ENCODE peak calls at places on chromosomes 2 and 18, in six cellular contexts. V is body of pancreas, I is adrenal gland, C is heart left ventricle, G is uterus, N is ovary. R is an unnamed sample.

GRCh38 chr2:140580799-140581198 is 1550.0 kb downstream of the LRP1B start:
- DNase-seq in V (no peak), I (no peak), C (no peak), G (no peak), N (no peak), R (no peak)

GRCh38 chr18:4017479-4017878 is 437.6 kb downstream of the DLGAP1 start:
- DNase-seq in V (no peak), I (no peak), C (no peak), G (no peak), N (no peak), R (peak)

GRCh38 chr2:62304429-62305417 is 108.8 kb downstream of the B3GNT2 start:
- DNase-seq in V (peak), I (peak), C (peak), G (peak), N (peak), R (peak)

GRCh38 chr2:2743164-2743571 is 412.1 kb upstream of the MYT1L start:
- DNase-seq in V (peak), I (peak), C (peak), G (peak), N (peak), R (no peak)

GRCh38 chr2:176083796-176084261 is at the start of gene EVX2:
- DNase-seq in V (no peak), I (no peak), C (no peak), G (no peak), N (no peak), R (no peak)

GRCh38 chr2:150459281-150459680 is 28.2 kb downstream of the RND3 start:
- DNase-seq in V (no peak), I (no peak), C (no peak), G (no peak), N (no peak), R (no peak)

GRCh38 chr2:101622633-101623521 is 74.6 kb upstream of the MAP4K4 start:
- DNase-seq in V (no peak), I (no peak), C (no peak), G (no peak), N (no peak), R (no peak)

GRCh38 chr18:74869904-74870863 is 272.5 kb downstream of the ZNF407 start:
- DNase-seq in V (no peak), I (no peak), C (no peak), G (no peak), N (no peak), R (no peak)

GRCh38 chr2:237490009-237490804 is 3.2 kb downstream of the MLPH start:
- DNase-seq in V (no peak), I (no peak), C (no peak), G (no peak), N (no peak), R (no peak)

GRCh38 chr2:66240284-66240683 is 194.6 kb upstream of the MEIS1 start:
- DNase-seq in V (peak), I (no peak), C (no peak), G (peak), N (no peak), R (no peak)

DNA sequence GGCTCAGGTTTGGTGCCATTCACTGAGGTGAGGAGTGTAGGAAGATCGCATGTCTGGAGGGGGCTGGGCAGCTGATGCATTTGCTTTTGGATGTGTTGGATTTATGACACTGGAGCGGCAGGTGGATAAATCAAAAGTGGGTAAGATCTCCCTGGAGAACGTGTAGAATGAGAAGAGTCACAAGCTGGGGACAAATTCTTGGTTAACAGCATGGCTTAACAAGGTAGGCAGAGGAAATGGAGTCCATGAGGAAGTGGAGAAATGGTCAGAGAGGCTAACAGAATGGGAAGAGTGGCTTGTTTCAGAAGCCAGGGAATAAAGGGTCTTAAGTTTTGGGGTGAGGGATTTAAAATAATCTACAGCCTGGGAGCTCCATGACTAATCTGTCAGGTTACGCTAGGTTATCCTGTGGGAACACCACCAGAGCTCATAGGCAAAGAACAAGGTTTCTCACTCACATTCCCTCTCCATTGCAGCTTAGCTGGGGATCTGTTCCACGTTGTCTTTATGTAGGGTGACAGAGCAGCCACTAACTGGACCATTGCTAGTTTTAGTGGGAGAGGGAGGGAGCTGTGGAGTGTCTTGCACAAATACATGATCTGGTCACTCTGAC is 12.8 kb downstream of the TSN start:
- DNase-seq in V (no peak), I (no peak), C (no peak), G (no peak), N (no peak), R (no peak)
- TF ChIP-seq POLR2A in V (no peak), I (no peak), C (no peak), G (no peak), N (no peak), R (no peak)

GRCh38 chr2:218367415-218368149 is 10.9 kb downstream of the CATIP start:
- DNase-seq in V (peak), I (peak), C (peak), G (peak), N (peak), R (peak)
- TF ChIP-seq POLR2A in V (peak), I (peak), C (peak), G (peak), N (peak), R (peak)

DNA sequence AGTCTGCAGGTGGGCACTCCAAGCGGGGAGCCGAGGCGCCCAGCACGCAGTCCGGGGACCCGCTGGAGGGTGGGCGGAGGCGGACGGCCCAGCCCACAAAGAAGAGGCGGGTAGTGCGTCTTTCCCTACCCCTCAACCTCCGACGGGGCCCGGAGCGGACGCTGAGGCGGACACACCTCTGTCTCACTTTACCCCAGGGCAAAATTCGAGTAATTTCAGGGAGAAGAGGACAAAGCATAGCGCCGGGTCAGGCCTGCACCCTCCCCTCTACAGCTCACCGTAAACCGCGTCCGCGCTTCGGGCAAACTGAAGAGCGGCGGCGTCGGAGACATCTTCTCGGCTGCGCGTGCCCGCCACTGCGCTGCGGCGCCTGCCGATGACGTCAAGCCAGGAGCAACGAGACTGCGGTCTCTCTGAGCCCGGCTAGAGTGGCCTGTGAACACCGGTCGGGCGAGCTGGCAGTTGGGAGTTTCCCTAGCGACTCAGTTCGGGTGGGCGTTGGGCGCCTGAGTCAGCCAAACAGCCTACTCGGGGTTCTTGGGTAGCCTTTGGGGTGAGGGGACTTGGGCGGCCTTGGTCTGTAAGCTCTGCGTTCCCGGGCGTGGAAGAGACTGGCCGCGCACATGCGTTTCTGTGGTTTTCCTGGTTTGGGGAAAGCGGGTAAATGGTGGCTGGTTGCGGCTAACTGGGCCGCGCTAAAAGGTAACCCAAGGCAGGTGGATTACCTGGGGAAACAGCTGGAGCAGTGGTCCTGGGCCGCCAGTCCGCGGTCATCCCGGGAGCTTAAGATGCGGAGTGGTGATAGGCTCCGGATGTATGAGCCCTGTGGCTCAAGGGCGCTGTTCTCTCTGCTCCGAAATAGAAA is at the start of gene THOC1:
- DNase-seq in V (peak), I (peak), C (peak), G (peak), N (peak), R (peak)
- TF ChIP-seq POLR2A in V (peak), I (peak), C (peak), G (peak), N (peak), R (peak)

DNA sequence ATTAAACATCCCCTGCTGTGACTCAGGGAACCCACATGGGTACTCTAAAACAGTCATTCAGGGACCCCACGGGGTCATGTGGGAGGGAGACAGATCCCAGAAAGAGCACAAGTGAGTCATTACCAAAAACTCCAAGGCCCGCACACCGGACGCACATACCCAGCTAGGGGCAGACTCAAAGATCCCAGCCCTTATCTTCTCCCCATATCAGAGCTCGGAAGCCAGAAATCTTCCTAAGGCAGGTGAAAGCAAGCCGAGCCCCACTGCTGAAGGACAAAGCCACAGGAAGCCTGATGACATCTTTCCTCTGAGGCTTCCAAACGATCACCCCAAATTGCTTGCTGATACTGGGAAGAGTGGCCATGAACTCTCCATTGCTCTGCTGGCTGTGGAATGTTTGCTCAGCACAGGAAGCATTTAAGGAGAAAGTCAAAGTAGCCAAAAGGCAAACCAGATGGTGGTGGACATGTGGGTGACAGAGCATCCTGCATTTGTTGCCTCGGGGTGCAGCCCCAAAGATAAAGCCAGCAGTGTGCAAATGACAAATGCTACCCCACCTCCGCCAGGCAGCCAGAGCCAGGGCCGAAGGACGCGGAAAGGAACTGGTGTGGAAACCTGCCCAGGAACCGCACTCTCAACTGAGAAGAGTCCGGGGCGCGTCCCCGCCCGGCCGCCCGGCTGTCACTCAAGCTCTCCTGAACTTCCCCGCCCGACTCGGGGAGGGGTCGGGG is 784 bp downstream of the ACTR1B start:
- DNase-seq in V (peak), I (peak), C (peak), G (peak), N (peak), R (peak)
- TF ChIP-seq POLR2A in V (no peak), I (peak), C (no peak), G (no peak), N (peak), R (no peak)

DNA sequence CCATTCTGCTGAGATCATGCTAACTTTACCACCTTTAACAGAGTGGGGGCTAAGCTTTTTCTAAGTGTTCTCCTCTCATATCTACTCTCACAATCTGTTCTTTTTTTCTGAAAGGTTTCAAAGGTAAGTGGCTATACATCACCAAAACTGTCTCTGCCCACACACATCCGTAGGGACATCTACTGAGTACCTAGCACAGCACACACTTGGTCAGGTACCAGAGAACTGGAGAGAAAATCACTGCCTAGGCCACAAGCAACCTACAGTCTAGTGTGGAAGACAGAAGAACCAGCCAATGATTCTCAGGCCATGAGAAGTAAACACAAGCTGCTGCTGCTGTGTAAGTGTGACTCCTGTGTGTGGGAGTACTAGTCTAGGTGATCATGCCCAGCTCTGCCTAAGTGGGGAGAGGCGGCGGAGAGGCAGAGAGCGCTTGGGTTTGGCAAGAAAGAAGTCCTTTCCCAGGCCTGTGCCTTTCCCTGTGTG is 176.1 kb upstream of the ZFP36L2 start:
- DNase-seq in V (no peak), I (no peak), C (no peak), G (peak), N (no peak), R (no peak)
- TF ChIP-seq POLR2A in V (no peak), I (no peak), C (no peak), G (no peak), N (no peak), R (no peak)

DNA sequence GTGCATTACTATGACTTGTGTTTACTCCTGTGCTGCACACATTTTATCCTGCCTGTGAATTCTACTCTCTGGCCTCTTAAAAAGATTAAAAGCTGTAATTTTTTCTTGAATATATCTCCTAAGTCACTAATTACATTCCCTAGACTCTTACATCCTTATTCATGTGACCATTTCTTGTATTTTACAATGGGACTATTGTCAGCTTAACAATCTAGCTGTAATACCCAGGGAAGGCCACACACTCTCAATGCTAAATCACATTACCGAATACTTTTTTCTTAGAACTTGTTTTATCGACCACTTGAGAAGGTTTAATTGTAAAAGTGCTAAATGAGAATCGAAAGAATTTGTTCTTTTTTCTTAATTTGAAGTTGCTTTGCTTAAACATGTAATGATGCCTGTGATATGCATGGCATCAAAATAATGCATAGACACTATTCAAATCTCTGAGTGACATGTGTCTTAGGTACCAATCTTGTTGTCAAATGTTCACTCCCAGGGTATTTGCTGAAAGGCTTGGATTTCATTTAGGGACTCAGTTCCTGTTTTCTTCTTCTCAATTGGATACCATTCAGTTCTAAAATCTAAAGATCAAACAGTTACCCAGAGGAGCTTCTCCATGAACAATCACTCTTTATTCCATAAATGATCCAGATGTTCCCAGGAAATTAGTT is 498.5 kb downstream of the DPP10 start:
- DNase-seq in V (no peak), I (no peak), C (no peak), G (no peak), N (no peak), R (no peak)
- TF ChIP-seq POLR2A in V (no peak), I (no peak), C (no peak), G (no peak), N (no peak), R (no peak)

DNA sequence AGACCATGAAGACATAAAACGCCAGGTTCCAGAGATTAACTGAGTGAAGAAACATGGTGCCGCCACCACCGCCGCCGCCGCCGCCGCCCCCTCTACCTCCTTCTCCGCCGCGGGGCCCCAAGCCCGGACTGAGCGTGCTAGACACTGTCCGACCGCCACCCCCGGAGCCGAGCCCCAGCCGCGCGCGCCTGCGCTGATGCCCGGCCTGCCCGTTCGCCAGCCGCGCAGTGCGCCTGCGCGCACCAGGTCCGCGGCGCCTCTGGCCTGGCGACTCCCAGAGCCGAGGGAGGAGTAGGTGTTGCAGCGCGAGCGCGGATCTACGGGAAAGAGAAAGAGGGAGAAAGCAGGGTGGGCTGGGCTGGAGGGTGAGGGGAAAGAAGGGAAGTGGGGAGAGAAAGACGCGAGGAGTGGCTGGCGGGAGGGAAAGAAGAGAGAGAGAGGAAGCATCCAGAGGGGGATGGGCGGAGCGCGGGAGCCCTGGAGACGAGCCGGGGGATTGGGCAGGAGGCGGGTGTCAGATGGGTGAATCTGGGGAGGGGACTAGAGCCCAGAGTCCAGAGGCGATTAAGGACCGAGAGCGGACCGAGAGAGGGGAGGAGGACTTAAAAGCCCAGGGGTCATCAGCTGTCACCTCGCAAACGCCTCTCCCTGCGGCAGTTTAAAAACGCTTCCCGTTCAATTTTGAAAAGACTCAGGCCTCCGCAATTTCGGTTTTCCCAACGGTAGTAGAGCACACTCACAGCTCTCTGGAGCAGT is at the start of gene PGAP1:
- DNase-seq in V (peak), I (peak), C (peak), G (peak), N (peak), R (peak)
- TF ChIP-seq POLR2A in V (peak), I (peak), C (peak), G (peak), N (peak), R (peak)